ENCODE peak calls at places on chromosomes 11 and 22, in six cellular contexts. R, U, W, M, N and H are unnamed samples.

GRCh38 chr22:40044870-40045834 is 50.4 kb downstream of the FAM83F start:
- DNase-seq in R (no peak), U (peak; percentile 57), W (peak; percentile 84), M (no peak), N (no peak), H (no peak)

GRCh38 chr11:78796956-78797355 is 222.3 kb upstream of the NARS2 start:
- DNase-seq in R (no peak), U (no peak), W (no peak), M (peak; percentile 98), N (no peak), H (no peak)

GRCh38 chr11:2099523-2100316 is 39.5 kb downstream of the IGF2 start:
- DNase-seq in R (no peak), U (no peak), W (no peak), M (no peak), N (no peak), H (peak; percentile 76)

GRCh38 chr22:20656902-20657836 is 116.7 kb upstream of the SERPIND1 start:
- DNase-seq in R (no peak), U (peak; percentile 30), W (no peak), M (no peak), N (no peak), H (no peak)

GRCh38 chr11:70951139-70951804 is 301.1 kb downstream of the SHANK2 start:
- DNase-seq in R (no peak), U (peak; percentile 12), W (no peak), M (no peak), N (no peak), H (no peak)

GRCh38 chr11:84316866-84317560 is 1030.8 kb upstream of the CCDC90B start:
- DNase-seq in R (no peak), U (no peak), W (no peak), M (no peak), N (no peak), H (no peak)

GRCh38 chr11:65204646-65205601 is 23.2 kb downstream of the CAPN1 start:
- DNase-seq in R (peak; percentile 17), U (peak; percentile 88), W (peak; percentile 90), M (no peak), N (no peak), H (no peak)

GRCh38 chr22:20431520-20432237 is 5.9 kb downstream of the SCARF2 start:
- DNase-seq in R (no peak), U (no peak), W (peak; percentile 30), M (no peak), N (no peak), H (peak; percentile 59)

GRCh38 chr11:1341928-1342524 is 32.6 kb upstream of the TOLLIP start:
- DNase-seq in R (no peak), U (no peak), W (no peak), M (peak; percentile 11), N (no peak), H (no peak)

GRCh38 chr22:26663374-26663923 is 6.1 kb downstream of the MIAT start:
- DNase-seq in R (no peak), U (no peak), W (no peak), M (no peak), N (no peak), H (no peak)

GRCh38 chr11:126007263-126007662 is 55.4 kb downstream of the CDON start:
- DNase-seq in R (no peak), U (no peak), W (no peak), M (no peak), N (no peak), H (no peak)

GRCh38 chr11:2516276-2517015 is 71.6 kb downstream of the KCNQ1 start:
- DNase-seq in R (no peak), U (no peak), W (no peak), M (no peak), N (no peak), H (peak; percentile 48)

GRCh38 chr11:134818531-134818930 is 406.5 kb upstream of the B3GAT1 start:
- DNase-seq in R (no peak), U (no peak), W (no peak), M (no peak), N (no peak), H (no peak)

GRCh38 chr11:62383822-62384221 is 35.0 kb upstream of the SCGB1A1 start:
- DNase-seq in R (no peak), U (no peak), W (no peak), M (no peak), N (no peak), H (no peak)

GRCh38 chr11:107619926-107620325 is 29.0 kb downstream of the ELMOD1 start:
- DNase-seq in R (no peak), U (no peak), W (no peak), M (no peak), N (no peak), H (no peak)

GRCh38 chr11:46710821-46711269 is 8.2 kb upstream of the F2 start:
- DNase-seq in R (no peak), U (no peak), W (no peak), M (peak; percentile 51), N (peak; percentile 29), H (no peak)

GRCh38 chr22:44931077-44931540 is 78.7 kb downstream of the PHF21B start:
- DNase-seq in R (no peak), U (no peak), W (no peak), M (peak; percentile 2), N (no peak), H (no peak)

GRCh38 chr22:25366876-25367466 is 147.5 kb downstream of the CRYBB2 start:
- DNase-seq in R (no peak), U (no peak), W (no peak), M (no peak), N (no peak), H (no peak)

GRCh38 chr11:71078482-71078881 is 173.9 kb downstream of the SHANK2 start:
- DNase-seq in R (no peak), U (no peak), W (no peak), M (no peak), N (no peak), H (no peak)

GRCh38 chr11:113628912-113629311 is 77.2 kb downstream of the TMPRSS5 start:
- DNase-seq in R (no peak), U (no peak), W (no peak), M (no peak), N (no peak), H (no peak)

GRCh38 chr22:28408702-28409101 is 270.9 kb downstream of the TTC28 start:
- DNase-seq in R (no peak), U (no peak), W (no peak), M (no peak), N (no peak), H (no peak)

GRCh38 chr11:11813288-11813962 is 28.3 kb upstream of the USP47 start:
- DNase-seq in R (no peak), U (no peak), W (no peak), M (no peak), N (peak; percentile 8), H (no peak)

GRCh38 chr22:43826142-43827093 is 14.3 kb upstream of the EFCAB6 start:
- DNase-seq in R (peak; percentile 41), U (no peak), W (peak; percentile 23), M (no peak), N (no peak), H (no peak)

GRCh38 chr11:129346916-129347315 is 28.7 kb upstream of the BARX2 start:
- DNase-seq in R (no peak), U (no peak), W (no peak), M (no peak), N (no peak), H (no peak)

GRCh38 chr11:77141034-77141433 is 13.0 kb downstream of the MYO7A start:
- DNase-seq in R (no peak), U (no peak), W (no peak), M (no peak), N (no peak), H (no peak)

GRCh38 chr11:12897867-12898266 is 111.2 kb upstream of the RASSF10 start:
- DNase-seq in R (no peak), U (no peak), W (no peak), M (no peak), N (no peak), H (no peak)

GRCh38 chr11:112464949-112465348 is 204.3 kb upstream of the PLET1 start:
- DNase-seq in R (no peak), U (no peak), W (no peak), M (no peak), N (no peak), H (no peak)

GRCh38 chr22:29512031-29512430 is 32.0 kb downstream of the NEFH start:
- DNase-seq in R (no peak), U (no peak), W (no peak), M (no peak), N (no peak), H (no peak)

GRCh38 chr11:58575377-58576020 is at the start of gene LPXN:
- DNase-seq in R (no peak), U (peak; percentile 93), W (peak; percentile 17), M (no peak), N (no peak), H (no peak)

GRCh38 chr11:130477646-130478203 is 29.3 kb downstream of the ADAMTS15 start:
- DNase-seq in R (no peak), U (no peak), W (peak; percentile 12), M (no peak), N (no peak), H (no peak)

GRCh38 chr22:31630331-31631329 is 31.4 kb downstream of the PISD start:
- DNase-seq in R (peak; percentile 62), U (peak; percentile 84), W (peak; percentile 82), M (no peak), N (peak; percentile 60), H (peak; percentile 93)

GRCh38 chr11:78714539-78714938 is 139.9 kb upstream of the NARS2 start:
- DNase-seq in R (no peak), U (no peak), W (no peak), M (no peak), N (no peak), H (no peak)

GRCh38 chr22:45329536-45329936 is 19.8 kb downstream of the FAM118A start:
- DNase-seq in R (peak; percentile 24), U (no peak), W (no peak), M (no peak), N (no peak), H (no peak)

GRCh38 chr22:38751422-38752346 is 4.1 kb downstream of the SUN2 start:
- DNase-seq in R (no peak), U (peak; percentile 94), W (peak; percentile 87), M (no peak), N (no peak), H (no peak)

GRCh38 chr22:26471522-26471921 is 12.1 kb downstream of the HPS4 start:
- DNase-seq in R (no peak), U (no peak), W (no peak), M (peak; percentile 49), N (no peak), H (no peak)

GRCh38 chr22:28978863-28979799 is 82.5 kb downstream of the C22orf31 start:
- DNase-seq in R (no peak), U (no peak), W (no peak), M (no peak), N (no peak), H (no peak)

GRCh38 chr11:134574425-134574824 is 162.4 kb upstream of the B3GAT1 start:
- DNase-seq in R (no peak), U (no peak), W (no peak), M (no peak), N (no peak), H (no peak)

GRCh38 chr11:70210516-70210915 is 7.4 kb downstream of the FADD start:
- DNase-seq in R (no peak), U (no peak), W (no peak), M (no peak), N (no peak), H (no peak)